ENCODE peak calls at places on chromosomes 4 and X, in ten cellular contexts. D is fibroblast of lung, B is heart left ventricle, E is mesenchymal stem cell, I is DND-41, A is aorta, G is A549, R is breast epithelium, T is hepatocyte, F is colonic mucosa. L is an unnamed sample.

GRCh38 chr4:38317238-38317637 is 346.8 kb upstream of the KLF3 start:
- DNase-seq in D (no peak), B (no peak), E (no peak), I (no peak), A (no peak), G (no peak), R (no peak), T (no peak), F (no peak), L (no peak)

GRCh38 chr4:79399076-79399475 is 9.0 kb downstream of the GK2 start:
- DNase-seq in D (no peak), B (no peak), E (no peak), I (no peak), A (no peak), G (no peak), R (no peak), T (no peak), F (no peak), L (no peak)

GRCh38 chr4:66585767-66586166 is 915.5 kb upstream of the EPHA5 start:
- DNase-seq in D (no peak), B (no peak), E (no peak), I (peak; percentile 6), A (no peak), G (no peak), R (no peak), T (no peak), F (no peak), L (no peak)

GRCh38 chrX:21412029-21412428 is 37.8 kb downstream of the CNKSR2 start:
- DNase-seq in D (no peak), B (no peak), E (no peak), I (no peak), A (no peak), G (peak; percentile 58), R (no peak), T (no peak), F (no peak), L (no peak)

GRCh38 chr4:89273741-89274141 is 33.9 kb downstream of the GPRIN3 start:
- DNase-seq in D (no peak), B (no peak), E (no peak), I (no peak), A (no peak), G (peak; percentile 96), R (no peak), T (no peak), F (no peak), L (no peak)

GRCh38 chr4:85209161-85209560 is 242.7 kb upstream of the WDFY3 start:
- DNase-seq in D (peak; percentile 5), B (no peak), E (no peak), I (no peak), A (no peak), G (no peak), R (no peak), T (no peak), F (no peak), L (no peak)

GRCh38 chr4:8912089-8912455 is 40.4 kb upstream of the HMX1 start:
- DNase-seq in D (no peak), B (no peak), E (no peak), I (no peak), A (peak; percentile 17), G (no peak), R (no peak), T (peak; percentile 2), F (no peak), L (no peak)

GRCh38 chr4:113958766-113959540 is 20.5 kb downstream of the ARSJ start:
- DNase-seq in D (peak; percentile 97), B (no peak), E (peak; percentile 95), I (no peak), A (no peak), G (peak; percentile 83), R (no peak), T (peak; percentile 69), F (no peak), L (no peak)

GRCh38 chr4:124753941-124754581 is 41.5 kb upstream of the ANKRD50 start:
- DNase-seq in D (peak; percentile 37), B (no peak), E (no peak), I (no peak), A (no peak), G (peak; percentile 19), R (no peak), T (peak; percentile 11), F (no peak), L (no peak)

GRCh38 chr4:81069706-81070331 is 39.3 kb downstream of the BMP3 start:
- DNase-seq in D (peak; percentile 95), B (peak; percentile 32), E (peak; percentile 82), I (peak; percentile 73), A (peak; percentile 46), G (peak; percentile 85), R (peak; percentile 33), T (peak; percentile 90), F (peak; percentile 73), L (peak; percentile 60)

GRCh38 chr4:25068386-25068785 is 37.6 kb upstream of the LGI2 start:
- DNase-seq in D (no peak), B (no peak), E (no peak), I (no peak), A (no peak), G (no peak), R (no peak), T (no peak), F (no peak), L (no peak)

GRCh38 chr4:105780176-105780575 is 71.6 kb downstream of the GSTCD start:
- DNase-seq in D (no peak), B (no peak), E (no peak), I (no peak), A (no peak), G (no peak), R (no peak), T (no peak), F (no peak), L (no peak)

GRCh38 chr4:172758586-172759340 is 409.8 kb upstream of the GALNT7 start:
- DNase-seq in D (peak; percentile 60), B (no peak), E (peak; percentile 74), I (no peak), A (no peak), G (peak; percentile 47), R (no peak), T (no peak), F (no peak), L (no peak)

GRCh38 chr4:80202784-80203553 is 5.7 kb downstream of the PRDM8 start:
- DNase-seq in D (no peak), B (no peak), E (peak; percentile 58), I (no peak), A (no peak), G (peak; percentile 10), R (no peak), T (peak; percentile 38), F (no peak), L (peak; percentile 24)

GRCh38 chr4:184331155-184331995 is 113.7 kb upstream of the ENPP6 start:
- DNase-seq in D (peak; percentile 12), B (no peak), E (no peak), I (no peak), A (no peak), G (no peak), R (peak; percentile 82), T (no peak), F (peak; percentile 57), L (no peak)

GRCh38 chr4:184330008-184330400 is 112.3 kb upstream of the ENPP6 start:
- DNase-seq in D (peak; percentile 12), B (no peak), E (no peak), I (no peak), A (peak; percentile 85), G (no peak), R (peak; percentile 39), T (no peak), F (no peak), L (peak; percentile 77)

GRCh38 chr4:184337907-184338306 is 120.2 kb upstream of the ENPP6 start:
- DNase-seq in D (no peak), B (no peak), E (no peak), I (no peak), A (no peak), G (no peak), R (no peak), T (no peak), F (no peak), L (no peak)

DNA sequence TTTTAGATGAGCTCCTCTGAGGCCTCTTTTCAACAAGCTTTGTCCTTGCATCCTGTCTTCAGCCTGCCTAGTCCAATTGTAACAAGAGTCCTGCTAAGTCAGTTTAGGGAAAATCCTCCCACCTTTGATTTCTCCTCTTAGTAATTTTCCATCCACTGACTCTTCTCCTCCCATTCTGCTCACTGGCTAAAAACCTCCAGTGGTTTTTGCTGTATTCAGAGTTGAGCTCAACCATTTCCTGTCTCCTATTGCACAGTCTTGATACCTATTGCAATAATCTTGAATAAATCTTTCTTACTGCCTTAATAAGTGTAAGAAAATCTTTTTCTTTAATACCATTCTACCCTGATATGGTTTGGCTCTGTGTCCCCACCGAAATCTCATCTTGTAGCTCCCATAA is 117.8 kb upstream of the ENPP6 start:
- DNase-seq in D (no peak), B (no peak), E (no peak), I (no peak), A (no peak), G (no peak), R (no peak), T (no peak), F (no peak), L (no peak)
- H3K4me1 ChIP-seq in D (peaks cover 2% of the 10 kb centered on the region), B (no peaks in the 10 kb centered on the region), E (no peaks in the 10 kb centered on the region), I (no peaks in the 10 kb centered on the region), A (no peaks in the 10 kb centered on the region), G (no peaks in the 10 kb centered on the region), R (no peaks in the 10 kb centered on the region), T (no peaks in the 10 kb centered on the region), F (no peaks in the 10 kb centered on the region), L (no peaks in the 10 kb centered on the region)

DNA sequence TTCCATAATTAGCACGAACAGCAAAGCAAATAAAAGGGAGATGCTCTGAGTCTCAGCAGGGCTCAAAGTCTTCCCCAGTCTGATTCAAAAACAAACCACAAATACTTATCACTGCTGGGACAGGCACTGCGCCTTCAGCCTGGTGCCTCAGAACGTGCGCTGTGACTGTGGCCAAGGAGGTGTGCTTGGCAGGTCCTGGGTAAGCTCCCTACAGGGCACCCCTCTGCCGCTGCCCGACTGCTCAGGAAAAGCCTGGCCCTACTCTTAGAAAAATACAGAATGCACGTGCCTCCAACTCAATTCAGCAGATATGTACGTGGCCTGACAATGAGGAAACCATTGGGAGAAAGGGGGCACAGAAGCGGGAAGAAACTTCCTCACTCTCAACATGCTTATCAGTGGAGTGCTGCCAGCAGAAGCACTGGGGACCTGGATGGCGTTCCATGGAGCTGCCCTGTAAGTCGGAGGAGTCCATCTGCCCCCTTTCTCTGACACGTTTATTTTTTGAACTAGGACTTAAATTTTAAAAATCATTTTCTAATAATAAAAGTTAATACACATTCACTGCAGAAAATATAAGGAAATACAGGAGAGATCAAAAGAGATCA is 86.8 kb downstream of the GATB start:
- DNase-seq in D (no peak), B (no peak), E (no peak), I (no peak), A (no peak), G (no peak), R (no peak), T (no peak), F (no peak), L (no peak)
- H3K4me1 ChIP-seq in D (peaks cover 3% of the 10 kb centered on the region), B (peaks cover 6% of the 10 kb centered on the region), E (peaks cover 15% of the 10 kb centered on the region), I (no peaks in the 10 kb centered on the region), A (no peaks in the 10 kb centered on the region), G (no peaks in the 10 kb centered on the region), R (no peaks in the 10 kb centered on the region), T (peaks cover 13% of the 10 kb centered on the region), F (no peaks in the 10 kb centered on the region), L (peaks cover 9% of the 10 kb centered on the region)

GRCh38 chr4:159179310-159179958 is 76.6 kb downstream of the RAPGEF2 start:
- DNase-seq in D (no peak), B (no peak), E (no peak), I (no peak), A (no peak), G (no peak), R (no peak), T (no peak), F (no peak), L (no peak)
- H3K4me1 ChIP-seq in D (peaks cover 4% of the 10 kb centered on the region), B (peaks cover 68% of the 10 kb centered on the region), E (peaks cover 7% of the 10 kb centered on the region), I (no peaks in the 10 kb centered on the region), A (peaks cover 3% of the 10 kb centered on the region), G (peaks cover 42% of the 10 kb centered on the region), R (no peaks in the 10 kb centered on the region), T (peaks cover 12% of the 10 kb centered on the region), F (peaks cover 5% of the 10 kb centered on the region), L (no peaks in the 10 kb centered on the region)

GRCh38 chr4:2694691-2695090 is 61.4 kb downstream of the TNIP2 start:
- DNase-seq in D (no peak), B (no peak), E (peak; percentile 60), I (no peak), A (no peak), G (no peak), R (no peak), T (no peak), F (no peak), L (no peak)
- H3K4me1 ChIP-seq in D (no peaks in the 10 kb centered on the region), B (no peaks in the 10 kb centered on the region), E (peaks cover 20% of the 10 kb centered on the region), I (no peaks in the 10 kb centered on the region), A (no peaks in the 10 kb centered on the region), G (no peaks in the 10 kb centered on the region), R (no peaks in the 10 kb centered on the region), T (no peaks in the 10 kb centered on the region), F (no peaks in the 10 kb centered on the region), L (peaks cover 5% of the 10 kb centered on the region)

L was measured in tibial artery.